ENCODE peak calls at places on chromosomes 13 and 19, in eight cellular contexts. R is thoracic aorta; G is cardiac muscle cell; F is HCT116; V is pancreas; U is heart right ventricle; B is IMR-90; P is CD4-positive, alpha-beta memory T cell. D is an unnamed sample. For H3K4me1, the result is how much of the 10 kb centered on the place peaks cover.

GRCh38 chr19:11324079-11324661 is 15.3 kb downstream of the RAB3D start:
- DNase-seq in R (peak), G (peak), F (no peak), V (peak), U (peak), B (peak), P (peak), D (no peak)

GRCh38 chr19:53945441-53945840 is 17.3 kb upstream of the CACNG8 start:
- DNase-seq in R (no peak), G (peak), F (peak), V (no peak), U (no peak), B (peak), P (no peak), D (no peak)

GRCh38 chr19:45778010-45778671 is 4.1 kb downstream of the DMPK start:
- DNase-seq in R (no peak), G (no peak), F (no peak), V (peak), U (no peak), B (no peak), P (no peak), D (no peak)

GRCh38 chr13:98133949-98134348 is 8.9 kb upstream of the FARP1 start:
- DNase-seq in R (no peak), G (no peak), F (no peak), V (no peak), U (no peak), B (no peak), P (no peak), D (no peak)

GRCh38 chr13:51861728-51862300 is at the start of gene CCDC70:
- DNase-seq in R (no peak), G (peak), F (no peak), V (no peak), U (no peak), B (peak), P (no peak), D (no peak)

GRCh38 chr13:104586010-104586746 is 1520.0 kb upstream of the SLC10A2 start:
- DNase-seq in R (no peak), G (peak), F (peak), V (no peak), U (no peak), B (peak), P (no peak), D (no peak)

GRCh38 chr13:110279684-110280083 is 27.3 kb downstream of the COL4A1 start:
- DNase-seq in R (no peak), G (no peak), F (no peak), V (no peak), U (no peak), B (no peak), P (no peak), D (no peak)

GRCh38 chr13:30340367-30341184 is 33.2 kb upstream of the KATNAL1 start:
- DNase-seq in R (peak), G (peak), F (peak), V (peak), U (peak), B (peak), P (no peak), D (no peak)

GRCh38 chr13:30978981-30979956 is 46.8 kb downstream of the TEX26 start:
- DNase-seq in R (no peak), G (peak), F (peak), V (peak), U (no peak), B (no peak), P (peak), D (peak)

GRCh38 chr19:30090963-30091362 is 148.9 kb downstream of the URI1 start:
- DNase-seq in R (no peak), G (no peak), F (no peak), V (no peak), U (no peak), B (no peak), P (no peak), D (no peak)

GRCh38 chr13:106566682-106567420 is 1.1 kb downstream of the ARGLU1 start:
- DNase-seq in R (no peak), G (peak), F (no peak), V (peak), U (peak), B (peak), P (no peak), D (no peak)

GRCh38 chr13:36088001-36088400 is 43.2 kb downstream of the DCLK1 start:
- DNase-seq in R (no peak), G (no peak), F (no peak), V (no peak), U (no peak), B (no peak), P (no peak), D (no peak)

GRCh38 chr13:19586904-19587634 is 25.7 kb upstream of the TPTE2 start:
- DNase-seq in R (no peak), G (peak), F (no peak), V (no peak), U (no peak), B (peak), P (peak), D (no peak)

GRCh38 chr13:87671031-87671823 is at the start of gene SLITRK5:
- DNase-seq in R (no peak), G (peak), F (no peak), V (peak), U (peak), B (peak), P (peak), D (no peak)

GRCh38 chr13:44561352-44561751 is 14.8 kb downstream of the TSC22D1 start:
- DNase-seq in R (no peak), G (no peak), F (no peak), V (no peak), U (no peak), B (no peak), P (no peak), D (no peak)

GRCh38 chr13:43787998-43788397 is 1.2 kb upstream of the ENOX1 start:
- DNase-seq in R (no peak), G (peak), F (peak), V (no peak), U (no peak), B (peak), P (no peak), D (no peak)

GRCh38 chr19:20423381-20424207 is 142.0 kb downstream of the ZNF737 start:
- DNase-seq in R (no peak), G (peak), F (no peak), V (peak), U (peak), B (peak), P (peak), D (peak)

GRCh38 chr13:24625870-24626419 is 54.3 kb upstream of the ATP12A start:
- DNase-seq in R (no peak), G (no peak), F (no peak), V (no peak), U (no peak), B (no peak), P (no peak), D (no peak)
- H3K4me1 ChIP-seq in R (under half), G (under half), F (under half), V (under half), U (under half), B (under half), P (under half), D (under half)

GRCh38 chr19:3338541-3339181 is 27.7 kb upstream of the NFIC start:
- DNase-seq in R (no peak), G (no peak), F (no peak), V (peak), U (no peak), B (no peak), P (peak), D (no peak)
- H3K4me1 ChIP-seq in R (half or more), G (under half), F (under half), V (under half), U (under half), B (under half), P (under half), D (under half)

GRCh38 chr19:10114651-10115391 is 3.3 kb downstream of the P2RY11 start:
- DNase-seq in R (no peak), G (no peak), F (no peak), V (peak), U (no peak), B (no peak), P (no peak), D (no peak)

GRCh38 chr19:10113964-10114650 is 2.6 kb downstream of the P2RY11 start:
- DNase-seq in R (no peak), G (no peak), F (no peak), V (peak), U (no peak), B (no peak), P (no peak), D (no peak)

GRCh38 chr19:10116085-10116865 is 3.4 kb downstream of the EIF3G start:
- DNase-seq in R (no peak), G (no peak), F (no peak), V (no peak), U (no peak), B (no peak), P (no peak), D (no peak)

GRCh38 chr19:10116866-10117616 is 2.7 kb downstream of the EIF3G start:
- DNase-seq in R (no peak), G (no peak), F (no peak), V (no peak), U (no peak), B (no peak), P (no peak), D (no peak)

GRCh38 chr19:10115392-10116084 is 4.0 kb downstream of the P2RY11 start:
- DNase-seq in R (no peak), G (no peak), F (no peak), V (no peak), U (no peak), B (no peak), P (no peak), D (no peak)
- H3K4me1 ChIP-seq in R (under half), G (under half), F (under half), V (under half), U (under half), B (under half), P (half or more), D (under half)

GRCh38 chr19:24078688-24079087 is 8.3 kb upstream of the ZNF254 start:
- DNase-seq in R (no peak), G (no peak), F (no peak), V (no peak), U (no peak), B (no peak), P (no peak), D (no peak)
- H3K4me1 ChIP-seq in R (under half), G (under half), F (under half), V (under half), U (under half), B (under half), P (under half), D (under half)

GRCh38 chr19:18494267-18494607 is 27.6 kb downstream of the ELL start:
- DNase-seq in R (no peak), G (peak), F (no peak), V (no peak), U (no peak), B (peak), P (peak), D (no peak)
- H3K4me1 ChIP-seq in R (half or more), G (under half), F (under half), V (under half), U (half or more), B (under half), P (half or more), D (under half)

GRCh38 chr13:91355826-91356710 is 8.6 kb downstream of the MIR17HG start:
- DNase-seq in R (no peak), G (no peak), F (no peak), V (no peak), U (no peak), B (no peak), P (no peak), D (no peak)
- H3K4me1 ChIP-seq in R (under half), G (under half), F (under half), V (under half), U (under half), B (under half), P (under half), D (under half)

GRCh38 chr13:113903361-113903760 is 39.5 kb upstream of the GAS6 start:
- DNase-seq in R (peak), G (no peak), F (no peak), V (no peak), U (no peak), B (peak), P (no peak), D (no peak)
- H3K4me1 ChIP-seq in R (half or more), G (under half), F (under half), V (under half), U (under half), B (under half), P (under half), D (under half)

DNA sequence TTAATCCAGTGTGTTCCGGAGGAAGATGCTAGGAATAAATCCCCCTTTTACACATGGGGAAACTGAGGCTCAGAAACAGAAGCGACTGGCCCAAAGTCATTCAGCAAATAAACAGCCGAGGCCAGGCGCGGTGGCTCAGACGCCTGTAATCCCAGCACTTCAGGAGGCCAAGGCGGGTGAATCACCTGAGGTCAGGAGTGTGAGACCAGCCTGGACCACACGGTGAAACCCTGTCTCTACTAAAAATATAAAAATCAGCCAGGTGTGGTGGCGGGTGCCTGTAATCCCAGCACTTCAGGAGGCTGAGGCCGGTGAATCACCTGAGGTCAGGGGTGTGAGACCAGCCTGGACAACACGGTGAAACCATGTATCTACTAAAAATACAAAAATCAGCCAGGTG is 11.6 kb upstream of the PLIN3 start:
- DNase-seq in R (no peak), G (no peak), F (no peak), V (no peak), U (no peak), B (no peak), P (no peak), D (no peak)
- H3K4me1 ChIP-seq in R (under half), G (under half), F (under half), V (under half), U (under half), B (under half), P (under half), D (under half)

DNA sequence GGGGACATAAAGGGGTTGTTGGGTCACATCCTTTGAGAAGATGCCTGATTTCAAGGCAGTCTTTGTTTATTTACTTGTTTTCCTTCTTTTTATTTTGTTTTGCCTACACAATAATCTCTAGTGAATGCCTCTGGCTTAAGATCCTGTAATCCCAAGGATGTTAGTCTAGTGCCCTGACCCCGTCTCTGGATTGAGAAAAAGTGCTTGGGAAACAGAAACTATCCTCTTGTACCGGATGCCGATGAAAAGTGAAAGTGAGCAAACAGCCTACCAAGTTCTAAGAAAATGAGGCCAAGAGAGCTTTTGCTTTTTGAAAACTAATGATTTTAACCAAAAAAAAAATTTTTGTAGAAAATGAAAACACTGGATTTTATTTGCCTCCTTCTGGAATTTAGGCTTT is 42.1 kb upstream of the C1QTNF9 start:
- DNase-seq in R (no peak), G (peak), F (no peak), V (no peak), U (peak), B (no peak), P (peak), D (no peak)
- H3K4me1 ChIP-seq in R (under half), G (under half), F (under half), V (under half), U (half or more), B (under half), P (half or more), D (under half)